ENCODE peak calls at places on chromosomes 13 and 19, in four cellular contexts. K is H9; Y is heart left ventricle; S is stimulated activated CD8-positive, alpha-beta memory T cell treated with anti-CD3 and anti-CD28 coated beads, Interleukin-2, amount 100 ng/mL, for 48 hours. J is an unnamed sample.
A peak's percentile ranks its signal among the peaks of the same experiment; 100 is the strongest.

GRCh38 chr13:44267966-44268365 is 105.7 kb upstream of the SERP2 start:
- DNase-seq in K (no peak), Y (no peak), S (no peak), J (no peak)

GRCh38 chr13:113013303-113013702 is 44.3 kb downstream of the MCF2L start:
- DNase-seq in K (no peak), Y (no peak), S (no peak), J (no peak)

GRCh38 chr19:43908659-43909058 is 26.4 kb downstream of the ZNF45 start:
- DNase-seq in K (no peak), Y (no peak), S (no peak), J (no peak)

GRCh38 chr19:4009990-4010807 is 2.7 kb downstream of the PIAS4 start:
- DNase-seq in K (no peak), Y (no peak), S (no peak), J (no peak)

GRCh38 chr19:18060472-18060871 is 26.3 kb downstream of the IL12RB1 start:
- DNase-seq in K (peak; percentile 45), Y (no peak), S (no peak), J (no peak)

GRCh38 chr13:46728777-46729176 is 68.2 kb downstream of the ESD start:
- DNase-seq in K (no peak), Y (no peak), S (peak; percentile 23), J (no peak)

GRCh38 chr13:51674276-51674675 is 90.0 kb downstream of the WDFY2 start:
- DNase-seq in K (no peak), Y (no peak), S (no peak), J (no peak)

GRCh38 chr13:91278291-91278690 is 69.2 kb upstream of the MIR17HG start:
- DNase-seq in K (no peak), Y (no peak), S (no peak), J (no peak)

GRCh38 chr19:29420065-29420464 is 105.7 kb upstream of the VSTM2B start:
- DNase-seq in K (no peak), Y (no peak), S (no peak), J (no peak)

GRCh38 chr13:32261567-32261966 is 53.6 kb downstream of the ZAR1L start:
- DNase-seq in K (no peak), Y (peak; percentile 76), S (no peak), J (no peak)

GRCh38 chr19:12774588-12775555 is at the start of gene HOOK2:
- DNase-seq in K (peak; percentile 98), Y (peak; percentile 79), S (no peak), J (no peak)

GRCh38 chr13:32962342-32962741 is 53.9 kb upstream of the KL start:
- DNase-seq in K (no peak), Y (no peak), S (no peak), J (no peak)

GRCh38 chr13:50412046-50412617 is 396.9 kb downstream of the KCNRG start:
- DNase-seq in K (no peak), Y (no peak), S (no peak), J (no peak)

GRCh38 chr13:99855516-99855915 is 116.1 kb downstream of the ZIC5 start:
- DNase-seq in K (no peak), Y (no peak), S (no peak), J (no peak)

GRCh38 chr13:35057858-35058257 is 115.8 kb downstream of the NBEA start:
- DNase-seq in K (peak; percentile 16), Y (no peak), S (no peak), J (no peak)

GRCh38 chr19:16024266-16025107 is 51.8 kb upstream of the TPM4 start:
- DNase-seq in K (no peak), Y (no peak), S (no peak), J (no peak)

GRCh38 chr19:40493778-40494177 is 27.0 kb downstream of the SPTBN4 start:
- DNase-seq in K (no peak), Y (no peak), S (no peak), J (no peak)

GRCh38 chr13:102170295-102170694 is 231.6 kb downstream of the FGF14 start:
- DNase-seq in K (no peak), Y (no peak), S (no peak), J (no peak)

GRCh38 chr13:27446986-27447583 is 3.3 kb downstream of the MTIF3 start:
- DNase-seq in K (no peak), Y (no peak), S (no peak), J (no peak)

GRCh38 chr13:95124959-95125358 is 176.3 kb downstream of the ABCC4 start:
- DNase-seq in K (no peak), Y (no peak), S (no peak), J (no peak)

GRCh38 chr13:23985846-23986245 is 88.5 kb upstream of the C1QTNF9B start:
- DNase-seq in K (no peak), Y (no peak), S (no peak), J (no peak)

GRCh38 chr13:110211735-110212134 is 95.2 kb downstream of the COL4A1 start:
- DNase-seq in K (no peak), Y (no peak), S (no peak), J (no peak)

GRCh38 chr19:17967258-17968051 is 548 bp downstream of the KCNN1 start:
- DNase-seq in K (no peak), Y (no peak), S (no peak), J (no peak)